ENCODE peak calls at places on chromosomes 13 and 19, in five cellular contexts. P is fibroblast of lung; V is mucosa of descending colon; J is CD8-positive, alpha-beta T cell; U is epithelial cell of esophagus. G is an unnamed sample.

GRCh38 chr13:108902557-108903155 is 273.2 kb downstream of the MYO16 start:
- DNase-seq in J (no peak), P (no peak), U (peak; percentile 72), V (no peak), G (peak; percentile 78)

GRCh38 chr19:41407271-41407670 is 9.7 kb downstream of the BCKDHA start:
- DNase-seq in V (no peak), J (no peak), U (no peak), P (peak; percentile 44), G (no peak)

GRCh38 chr13:32878172-32878571 is 138.1 kb upstream of the KL start:
- DNase-seq in J (no peak), P (peak; percentile 71), U (peak; percentile 91), V (no peak), G (no peak)

GRCh38 chr19:4557971-4558941 is 1.2 kb downstream of the SEMA6B start:
- DNase-seq in P (no peak), U (no peak), J (peak; percentile 16), V (no peak), G (no peak)

GRCh38 chr13:42574435-42575311 is 721 bp downstream of the TNFSF11 start:
- DNase-seq in V (peak; percentile 49), U (peak; percentile 20), P (no peak), J (peak; percentile 26), G (no peak)

GRCh38 chr19:17339088-17339741 is 1.9 kb downstream of the GTPBP3 start:
- DNase-seq in U (peak; percentile 25), P (no peak), V (peak; percentile 71), J (no peak), G (no peak)

GRCh38 chr19:38288127-38288855 is 15.8 kb upstream of the C19orf33 start:
- DNase-seq in U (no peak), V (no peak), J (no peak), P (no peak), G (no peak)

GRCh38 chr19:30029721-30030510 is 87.9 kb downstream of the URI1 start:
- DNase-seq in J (no peak), U (peak; percentile 82), V (no peak), P (peak; percentile 88), G (no peak)

GRCh38 chr19:11092181-11092538 is 2.9 kb downstream of the LDLR start:
- DNase-seq in V (no peak), J (no peak), U (peak; percentile 63), P (peak; percentile 72), G (no peak)

GRCh38 chr19:10290439-10290875 is 705 bp downstream of the ICAM5 start:
- DNase-seq in U (peak; percentile 30), J (no peak), P (no peak), V (no peak), G (no peak)

GRCh38 chr13:114081761-114082681 is 50.4 kb downstream of the RASA3 start:
- DNase-seq in U (no peak), P (no peak), J (no peak), V (peak; percentile 48), G (no peak)

GRCh38 chr19:33641261-33641660 is 19.5 kb downstream of the CHST8 start:
- DNase-seq in J (no peak), U (no peak), P (no peak), V (no peak), G (no peak)

DNA sequence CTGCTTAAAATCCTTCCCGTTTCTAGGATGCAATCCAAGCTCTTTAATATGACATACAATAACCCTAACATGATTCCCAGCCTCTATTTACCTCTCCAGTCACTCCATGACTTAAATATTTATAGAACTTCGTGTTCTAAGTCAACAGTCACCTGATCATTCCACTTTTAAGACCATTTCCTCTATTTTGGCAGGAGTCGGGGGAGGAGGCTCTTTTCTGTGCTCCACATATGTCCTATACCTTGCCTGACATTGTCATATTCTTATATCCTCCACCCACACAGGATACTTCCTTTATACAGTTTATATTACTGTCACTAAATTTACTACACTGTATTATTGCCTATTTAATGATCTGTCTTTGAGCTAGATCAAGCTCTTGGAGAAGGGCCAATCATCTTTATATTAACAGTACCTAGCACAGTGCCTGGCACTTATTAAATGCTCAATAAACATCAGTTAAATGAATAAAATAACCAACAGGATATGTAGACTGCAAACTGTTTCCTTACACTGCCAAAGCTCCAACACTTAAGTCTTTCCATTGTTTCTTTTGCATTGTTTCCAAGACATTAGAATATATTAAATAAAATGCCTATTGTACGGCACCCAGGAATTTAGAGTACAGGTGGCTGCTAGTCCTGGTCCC is 2.7 kb downstream of the ARGLU1 start:
- DNase-seq in V (no peak), U (no peak), J (no peak), P (no peak), G (no peak)
- H3K4me3 ChIP-seq in V (no peak overlapping the region), U (no peak overlapping the region), J (peak overlapping the region; percentile 79), P (peak overlapping the region; percentile 73), G (no peak overlapping the region)

GRCh38 chr13:51619614-51620013 is 35.4 kb downstream of the WDFY2 start:
- DNase-seq in P (peak; percentile 84), U (peak; percentile 56), J (no peak), V (no peak), G (no peak)

GRCh38 chr13:51621597-51621996 is 37.3 kb downstream of the WDFY2 start:
- DNase-seq in U (no peak), P (no peak), J (no peak), V (no peak), G (no peak)

GRCh38 chr13:51618626-51619025 is 34.4 kb downstream of the WDFY2 start:
- DNase-seq in V (no peak), P (no peak), U (peak; percentile 32), J (no peak), G (no peak)

GRCh38 chr13:51623473-51623872 is 39.2 kb downstream of the WDFY2 start:
- DNase-seq in P (peak; percentile 50), V (no peak), U (no peak), J (no peak), G (no peak)

GRCh38 chr13:51620165-51620983 is 36.1 kb downstream of the WDFY2 start:
- DNase-seq in P (no peak), U (no peak), V (no peak), J (no peak), G (no peak)
- TF ChIP-seq CTCF in P (no peak), U (no peak), V (no peak), J (no peak), G (no peak)

DNA sequence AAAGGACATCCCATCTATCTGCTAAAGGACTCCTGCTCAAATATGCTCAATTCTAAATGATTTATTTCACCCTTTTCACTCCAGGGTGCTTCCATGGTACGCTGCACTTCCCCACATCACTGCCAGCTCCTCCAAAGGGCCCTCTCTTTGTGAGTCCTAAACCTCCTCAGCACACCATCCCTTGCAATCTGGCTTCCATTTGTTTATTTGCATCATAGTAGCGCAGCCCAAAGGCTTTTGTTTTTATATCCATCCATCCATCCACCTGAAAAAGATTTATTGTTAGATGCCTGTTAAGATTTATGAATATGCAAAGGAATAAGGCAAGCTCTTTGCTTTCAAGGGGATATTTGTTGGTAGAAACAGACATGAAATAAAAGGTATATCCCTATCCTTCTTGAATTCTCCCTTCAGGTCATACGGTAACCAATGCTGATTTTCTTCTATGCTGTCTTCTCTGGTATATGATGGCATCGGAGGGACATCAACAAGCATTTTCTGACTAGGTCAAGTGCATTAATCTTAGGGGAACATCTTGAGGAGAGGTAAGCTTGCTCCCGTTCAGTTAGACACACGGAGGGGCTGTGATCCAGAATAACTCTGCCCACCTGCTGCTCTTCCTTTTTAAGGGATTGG is 397.6 kb downstream of the LIG4 start:
- DNase-seq in P (no peak), V (no peak), J (no peak), U (no peak), G (no peak)
- H3K4me3 ChIP-seq in P (no peak overlapping the region), V (no peak overlapping the region), J (no peak overlapping the region), U (no peak overlapping the region), G (no peak overlapping the region)

DNA sequence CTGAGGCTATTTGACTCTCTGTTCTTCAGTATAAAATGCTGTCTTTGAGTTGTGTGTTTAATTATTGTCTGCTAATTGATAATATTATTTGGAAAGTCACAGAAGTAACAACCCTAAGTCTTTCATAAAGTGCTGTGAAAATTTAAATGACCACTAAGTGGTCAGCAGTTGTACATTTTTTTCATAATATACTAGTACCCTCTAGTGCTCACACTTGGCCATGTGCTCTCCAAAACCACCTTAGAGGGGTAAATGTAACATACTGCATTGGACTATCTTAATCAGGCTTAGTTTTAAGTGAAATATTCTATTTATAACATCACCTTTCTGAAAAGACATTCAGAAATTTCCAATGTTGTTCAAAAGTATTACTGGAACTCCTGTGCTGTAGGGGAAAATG is 745.3 kb downstream of the GPC5 start:
- DNase-seq in U (no peak), V (no peak), J (no peak), P (no peak), G (no peak)
- TF ChIP-seq CTCF in U (no peak), V (no peak), J (no peak), P (no peak), G (peak; percentile 49)

GRCh38 chr13:99366075-99366987 is 59.1 kb upstream of the GPR183 start:
- DNase-seq in J (no peak), U (no peak), P (no peak), V (no peak), G (no peak)
- H3K4me3 ChIP-seq in J (no peak overlapping the region), U (no peak overlapping the region), P (no peak overlapping the region), V (no peak overlapping the region), G (no peak overlapping the region)

GRCh38 chr13:102400619-102401125 is 1.2 kb downstream of the FGF14 start:
- DNase-seq in V (peak; percentile 41), P (peak; percentile 11), U (peak; percentile 48), J (no peak), G (no peak)

GRCh38 chr13:102401755-102402154 is at the start of gene FGF14:
- DNase-seq in U (no peak), V (no peak), P (no peak), J (no peak), G (no peak)

GRCh38 chr13:102401305-102401704 is 543 bp downstream of the FGF14 start:
- DNase-seq in V (no peak), J (no peak), P (no peak), U (peak; percentile 50), G (no peak)

GRCh38 chr13:102402292-102402691 is 444 bp upstream of the FGF14 start:
- DNase-seq in J (no peak), U (peak; percentile 47), V (no peak), P (peak; percentile 48), G (peak; percentile 25)

DNA sequence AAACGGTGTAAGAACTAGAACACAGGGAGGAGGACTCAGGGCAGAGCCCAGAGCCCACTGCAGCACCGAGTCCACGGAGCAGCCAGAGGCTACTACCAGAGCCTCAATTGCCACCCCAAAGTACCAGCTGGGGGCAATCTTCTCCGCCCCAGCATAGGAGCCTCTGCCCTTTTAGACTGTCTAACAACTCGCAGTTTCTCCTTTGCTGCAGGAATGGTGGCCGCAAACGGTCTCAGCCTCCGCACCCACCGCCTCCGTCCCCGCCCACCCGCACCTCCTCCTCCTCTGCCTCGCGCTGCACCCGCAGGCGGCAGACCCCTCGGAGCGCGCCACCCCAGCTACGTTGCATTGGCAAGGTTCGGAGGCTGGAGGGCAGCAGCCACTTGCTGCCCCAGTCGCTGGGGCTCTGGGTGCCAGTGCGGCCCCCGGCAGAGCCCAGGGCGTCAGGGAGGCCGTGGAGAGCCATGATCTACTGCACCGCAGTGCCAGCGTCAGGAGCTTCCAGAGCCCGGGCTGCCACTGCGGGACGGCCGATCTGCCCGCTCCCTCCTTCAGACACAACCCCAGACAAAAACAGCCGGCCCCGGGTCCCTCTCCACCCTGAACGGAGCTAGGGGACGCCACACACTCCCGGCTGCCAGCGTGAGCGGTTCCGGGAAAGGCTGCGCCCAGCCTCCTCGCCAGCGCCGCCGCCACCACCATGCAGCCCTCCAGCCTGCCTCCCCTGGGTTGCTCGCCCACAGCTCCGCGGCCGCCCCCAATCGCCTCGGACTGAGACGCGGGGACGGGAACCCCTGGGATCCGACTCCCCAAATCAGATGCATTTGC is 1.8 kb downstream of the FGF14 start:
- DNase-seq in P (no peak), J (no peak), U (peak; percentile 8), V (peak; percentile 43), G (no peak)
- TF ChIP-seq CTCF in P (peak; percentile 10), J (peak; percentile 10), U (no peak), V (no peak), G (peak; percentile 46)